ENCODE peak calls at places on chromosomes 6 and 20, in ten cellular contexts. Q is transverse colon, R is gastrocnemius medialis, N is stomach, Y is brain microvascular endothelial cell, K is aorta, M is cardiac muscle cell, I is AG04450, H is uterus, X is fibroblast of lung. P is an unnamed sample.

GRCh38 chr6:34575326-34575725 is 19.2 kb upstream of the SPDEF start:
- DNase-seq in I (no peak), Y (no peak), M (no peak), Q (no peak), X (no peak), K (no peak), N (no peak), R (no peak), H (no peak), P (no peak)

GRCh38 chr6:154509421-154510143 is 903 bp downstream of the CNKSR3 start:
- DNase-seq in Y (no peak), K (peak; percentile 56), H (peak; percentile 37), X (peak; percentile 40), R (peak; percentile 8), I (no peak), N (peak; percentile 37), Q (peak; percentile 34), M (peak; percentile 41), P (peak; percentile 20)

GRCh38 chr6:83708546-83708969 is 343 bp downstream of the SNAP91 start:
- DNase-seq in Y (no peak), I (no peak), K (no peak), X (peak; percentile 1), R (no peak), M (peak; percentile 21), H (no peak), N (no peak), Q (no peak), P (no peak)

GRCh38 chr6:170292778-170293164 is 1.9 kb upstream of the DLL1 start:
- DNase-seq in I (no peak), Y (no peak), H (no peak), M (no peak), R (no peak), K (no peak), X (peak; percentile 36), Q (no peak), N (no peak), P (no peak)

GRCh38 chr6:127206531-127207065 is 60.1 kb upstream of the RNF146 start:
- DNase-seq in I (no peak), Q (no peak), R (no peak), K (no peak), N (no peak), M (no peak), H (no peak), X (no peak), Y (no peak), P (no peak)

GRCh38 chr6:73285674-73286283 is 22.8 kb upstream of the KHDC1 start:
- DNase-seq in N (no peak), X (peak; percentile 78), R (no peak), I (peak; percentile 23), Y (peak; percentile 53), Q (no peak), M (peak; percentile 74), K (no peak), H (no peak), P (peak; percentile 46)

GRCh38 chr6:98716341-98716740 is 118.0 kb upstream of the POU3F2 start:
- DNase-seq in N (no peak), K (no peak), X (no peak), I (no peak), R (no peak), Y (no peak), M (no peak), Q (no peak), H (no peak), P (no peak)

GRCh38 chr6:129281173-129281796 is 398.3 kb downstream of the LAMA2 start:
- DNase-seq in N (no peak), M (no peak), H (no peak), K (no peak), X (no peak), I (no peak), Y (no peak), R (no peak), Q (no peak), P (no peak)

GRCh38 chr20:37881601-37882343 is 21.2 kb upstream of the VSTM2L start:
- DNase-seq in M (no peak), N (no peak), X (no peak), Q (no peak), Y (no peak), I (no peak), R (no peak), H (no peak), K (no peak), P (no peak)

GRCh38 chr20:37877832-37878772 is 24.8 kb upstream of the VSTM2L start:
- DNase-seq in K (no peak), N (no peak), H (no peak), M (no peak), I (no peak), R (no peak), Y (no peak), Q (no peak), X (no peak), P (no peak)

GRCh38 chr20:37880726-37881591 is 22.0 kb upstream of the VSTM2L start:
- DNase-seq in X (no peak), K (no peak), R (peak; percentile 11), M (peak; percentile 44), Q (no peak), Y (no peak), N (peak; percentile 53), H (no peak), I (no peak), P (no peak)

GRCh38 chr20:37879003-37879599 is 23.8 kb upstream of the VSTM2L start:
- DNase-seq in I (no peak), K (no peak), X (no peak), N (no peak), H (no peak), R (no peak), Q (no peak), Y (no peak), M (no peak), P (no peak)

DNA sequence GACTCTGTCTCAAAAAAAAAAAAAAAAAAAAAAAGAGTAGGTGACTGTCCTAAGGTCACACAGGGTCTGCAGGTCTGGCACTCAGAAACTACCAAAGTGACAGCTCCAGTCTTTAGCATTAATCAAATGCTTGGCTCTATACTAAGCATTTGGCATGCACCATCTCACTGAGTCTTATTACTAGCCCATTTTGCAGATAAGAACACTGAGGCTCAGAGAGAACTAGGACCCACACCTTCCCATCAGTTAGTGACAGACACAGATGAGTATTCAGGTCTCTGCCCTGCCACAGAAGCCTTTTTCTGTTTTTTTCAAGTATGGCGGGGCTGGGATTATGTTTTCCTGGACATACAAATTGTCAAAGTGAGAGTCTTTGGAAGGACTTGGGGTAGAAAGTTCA is 23.1 kb upstream of the VSTM2L start:
- DNase-seq in N (no peak), Q (no peak), R (no peak), Y (no peak), K (no peak), H (no peak), X (no peak), I (no peak), M (no peak), P (no peak)
- H3K27ac ChIP-seq in N (no peak overlapping the region), Q (no peak overlapping the region), R (no peak overlapping the region), Y (no peak overlapping the region), K (no peak overlapping the region), H (no peak overlapping the region), X (no peak overlapping the region), I (no peak overlapping the region), M (no peak overlapping the region), P (no peak overlapping the region)

GRCh38 chr20:43686820-43687219 is 19.9 kb downstream of the MYBL2 start:
- DNase-seq in X (no peak), H (no peak), K (no peak), M (no peak), I (no peak), R (no peak), Y (no peak), Q (no peak), N (no peak), P (no peak)

GRCh38 chr20:43691928-43692524 is 25.1 kb downstream of the MYBL2 start:
- DNase-seq in R (no peak), K (no peak), H (no peak), I (no peak), Q (peak; percentile 79), Y (peak; percentile 36), X (peak; percentile 44), M (peak; percentile 58), N (peak; percentile 58), P (peak; percentile 31)

GRCh38 chr20:43690943-43691598 is 24.2 kb downstream of the MYBL2 start:
- DNase-seq in Y (no peak), M (peak; percentile 17), Q (no peak), H (no peak), I (no peak), K (no peak), N (no peak), X (no peak), R (no peak), P (no peak)

GRCh38 chr20:43694763-43695162 is 27.8 kb downstream of the MYBL2 start:
- DNase-seq in R (no peak), Y (no peak), N (no peak), H (no peak), X (no peak), K (no peak), I (no peak), M (no peak), Q (no peak), P (no peak)

DNA sequence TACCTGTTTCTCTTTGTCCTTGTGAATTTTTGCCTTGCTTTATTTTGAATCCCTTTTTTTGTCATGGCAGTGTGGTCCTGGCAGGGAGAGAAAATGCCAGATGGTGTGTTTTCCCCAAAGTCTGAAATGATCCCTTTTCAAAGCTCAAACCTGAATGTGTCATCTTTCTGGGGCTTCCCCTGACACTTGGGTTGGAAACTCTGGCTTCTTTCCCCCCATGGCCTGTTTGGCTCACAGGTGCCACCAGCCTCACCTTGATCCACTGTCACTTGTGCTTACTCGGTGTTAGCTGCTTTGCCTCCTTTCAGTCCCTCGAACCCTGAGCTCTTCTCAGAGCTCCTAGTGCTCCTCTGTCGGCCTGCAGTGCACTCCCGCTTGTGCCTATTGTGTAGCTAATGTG is 22.3 kb downstream of the MYBL2 start:
- DNase-seq in I (no peak), M (no peak), H (no peak), K (no peak), Q (no peak), N (no peak), X (no peak), R (no peak), Y (no peak), P (no peak)
- H3K27ac ChIP-seq in I (no peak overlapping the region), M (no peak overlapping the region), H (no peak overlapping the region), K (no peak overlapping the region), Q (no peak overlapping the region), N (no peak overlapping the region), X (no peak overlapping the region), R (no peak overlapping the region), Y (no peak overlapping the region), P (no peak overlapping the region)

GRCh38 chr6:3228791-3229565 is 1.5 kb upstream of the TUBB2B start:
- DNase-seq in N (no peak), M (no peak), I (no peak), X (no peak), Q (no peak), H (no peak), R (no peak), Y (no peak), K (no peak), P (peak; percentile 55)

GRCh38 chr6:3229566-3230274 is 2.3 kb upstream of the TUBB2B start:
- DNase-seq in H (no peak), N (no peak), Y (no peak), X (no peak), I (no peak), M (no peak), R (no peak), K (no peak), Q (no peak), P (peak; percentile 39)

GRCh38 chr6:3228046-3228671 is 706 bp upstream of the TUBB2B start:
- DNase-seq in H (no peak), I (no peak), N (no peak), X (no peak), Q (no peak), M (no peak), R (no peak), K (no peak), Y (no peak), P (peak; percentile 30)

GRCh38 chr6:3227363-3228045 is at the start of gene TUBB2B:
- DNase-seq in Q (no peak), M (no peak), Y (no peak), K (peak; percentile 56), N (no peak), R (no peak), H (peak; percentile 29), X (no peak), I (no peak), P (peak; percentile 3)

GRCh38 chr6:3226422-3227362 is 761 bp downstream of the TUBB2B start:
- DNase-seq in M (no peak), N (no peak), I (no peak), K (no peak), Q (no peak), H (peak; percentile 28), Y (no peak), X (no peak), R (no peak), P (peak; percentile 14)
- H3K27ac ChIP-seq in M (no peak overlapping the region), N (peak overlapping the region; percentile 47), I (no peak overlapping the region), K (no peak overlapping the region), Q (no peak overlapping the region), H (no peak overlapping the region), Y (no peak overlapping the region), X (no peak overlapping the region), R (no peak overlapping the region), P (no peak overlapping the region)

GRCh38 chr6:16236009-16236501 is 2.3 kb upstream of the GMPR start:
- DNase-seq in K (no peak), Q (no peak), H (no peak), I (no peak), R (no peak), Y (no peak), M (no peak), N (peak; percentile 40), X (no peak), P (no peak)
- H3K27ac ChIP-seq in K (peak overlapping the region; percentile 5), Q (peak overlapping the region; percentile 81), H (peak overlapping the region; percentile 56), I (no peak overlapping the region), R (peak overlapping the region; percentile 97), Y (no peak overlapping the region), M (no peak overlapping the region), N (peak overlapping the region; percentile 88), X (no peak overlapping the region), P (no peak overlapping the region)